ENCODE peak calls at places on chromosomes 16 and 17, in seven cellular contexts. P is ascending aorta; L is cardiac muscle cell; G is cardiac fibroblast; Z is AG09319; Y is GM13977; E is CD8-positive, alpha-beta T cell. J is an unnamed sample.

GRCh38 chr17:36761203-36761945 is 160.0 kb downstream of the MRM1 start:
- DNase-seq in L (no peak), G (no peak), P (no peak), Y (no peak), Z (no peak), E (no peak), J (no peak)

GRCh38 chr17:72913315-72913714 is 179.2 kb downstream of the SLC39A11 start:
- DNase-seq in P (no peak), Z (no peak), E (no peak), G (peak), L (peak), Y (no peak), J (no peak)

GRCh38 chr16:55495616-55496289 is 13.1 kb upstream of the LPCAT2 start:
- DNase-seq in E (no peak), Y (no peak), L (peak), P (no peak), Z (peak), G (peak), J (no peak)

GRCh38 chr16:65180986-65181710 is 59.3 kb upstream of the CDH11 start:
- DNase-seq in L (peak), E (no peak), Z (peak), Y (no peak), G (peak), P (no peak), J (no peak)

GRCh38 chr16:84423416-84423837 is 55.1 kb downstream of the ATP2C2 start:
- DNase-seq in P (no peak), L (peak), G (peak), Z (no peak), E (no peak), Y (peak), J (no peak)

GRCh38 chr16:78500659-78501226 is 401.3 kb downstream of the WWOX start:
- DNase-seq in L (no peak), Z (no peak), Y (no peak), G (no peak), E (no peak), P (no peak), J (no peak)

GRCh38 chr17:39752241-39752831 is 14.6 kb downstream of the GRB7 start:
- DNase-seq in L (no peak), E (no peak), Y (peak), G (no peak), Z (no peak), P (no peak), J (no peak)

GRCh38 chr16:84672276-84673202 is 24.2 kb downstream of the KLHL36 start:
- DNase-seq in E (peak), L (peak), Z (peak), G (peak), P (no peak), Y (peak), J (peak)

GRCh38 chr17:1360975-1361374 is 39.0 kb downstream of the YWHAE start:
- DNase-seq in Y (no peak), G (no peak), L (no peak), E (no peak), P (no peak), Z (no peak), J (no peak)

DNA sequence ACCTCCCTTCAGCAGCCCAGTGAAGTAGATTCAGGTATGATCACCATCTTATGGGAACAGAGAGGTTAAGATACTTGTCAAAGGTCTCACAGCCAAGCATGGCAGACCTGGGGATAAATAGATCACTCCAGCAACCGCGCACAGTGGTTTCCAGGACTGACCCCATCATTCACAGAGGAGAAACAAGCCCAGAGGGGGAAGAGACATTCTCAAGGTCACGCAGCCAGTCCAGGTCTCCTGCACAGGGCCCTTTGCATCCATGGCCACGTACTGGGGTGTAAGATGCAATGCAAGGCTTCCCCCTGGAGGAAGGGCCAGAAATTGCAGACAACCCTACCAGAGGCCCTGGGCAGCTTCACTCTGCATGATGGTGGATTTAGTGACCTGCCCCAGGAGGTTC is 19.9 kb downstream of the TLE7 start:
- DNase-seq in P (no peak), G (no peak), L (no peak), E (no peak), Z (no peak), Y (peak), J (no peak)
- TF ChIP-seq CTCF in P (no peak), G (peak), L (peak), E (peak), Z (peak), Y (peak), J (peak)

GRCh38 chr17:11391134-11391533 is 150.1 kb downstream of the SHISA6 start:
- DNase-seq in P (no peak), G (no peak), Z (no peak), E (no peak), Y (no peak), L (no peak), J (no peak)
- TF ChIP-seq CTCF in P (no peak), G (no peak), Z (no peak), E (no peak), Y (no peak), L (no peak), J (no peak)

DNA sequence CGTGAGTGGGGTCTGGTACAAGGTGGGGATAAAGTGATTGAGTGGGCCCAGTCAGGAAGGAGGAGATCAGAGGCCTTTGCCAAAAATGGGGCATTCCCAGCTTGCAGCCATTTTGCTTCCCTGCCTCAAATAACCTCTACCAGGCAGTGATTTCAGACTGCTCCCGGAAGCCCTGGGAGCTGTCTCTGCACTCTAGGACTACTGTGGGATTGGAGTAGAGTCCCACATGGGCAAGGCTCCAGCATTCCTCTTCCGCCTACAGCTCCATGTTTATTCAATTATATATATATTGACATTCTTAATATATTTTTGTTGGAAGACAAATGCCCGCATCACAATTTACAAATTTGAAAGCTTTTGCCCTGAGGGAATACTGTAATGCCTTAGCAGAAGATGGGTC is 13.5 kb downstream of the SUPT6H start:
- DNase-seq in L (no peak), Z (no peak), Y (no peak), P (no peak), E (no peak), G (no peak), J (no peak)
- TF ChIP-seq CTCF in L (no peak), Z (no peak), Y (no peak), P (no peak), E (no peak), G (no peak), J (no peak)

GRCh38 chr16:929227-929669 is 41.5 kb downstream of the LMF1 start:
- DNase-seq in Y (no peak), G (no peak), E (no peak), Z (no peak), L (no peak), P (no peak), J (no peak)

GRCh38 chr16:928526-928925 is 42.3 kb downstream of the LMF1 start:
- DNase-seq in Y (no peak), E (no peak), L (no peak), P (no peak), G (no peak), Z (no peak), J (no peak)

GRCh38 chr16:927406-927805 is 43.4 kb downstream of the LMF1 start:
- DNase-seq in G (no peak), Y (no peak), L (no peak), P (no peak), Z (no peak), E (no peak), J (no peak)

GRCh38 chr16:926715-927114 is 44.1 kb downstream of the LMF1 start:
- DNase-seq in Z (no peak), Y (no peak), L (no peak), G (no peak), P (no peak), E (no peak), J (no peak)

GRCh38 chr16:927931-928330 is 42.9 kb downstream of the LMF1 start:
- DNase-seq in Y (no peak), E (no peak), L (no peak), P (no peak), G (no peak), Z (no peak), J (no peak)
- TF ChIP-seq CTCF in Y (no peak), E (no peak), L (no peak), P (no peak), G (no peak), Z (no peak), J (no peak)

GRCh38 chr17:32116937-32117336 is 25.4 kb upstream of the RHOT1 start:
- DNase-seq in P (no peak), Y (no peak), L (no peak), E (no peak), Z (no peak), G (no peak), J (no peak)

GRCh38 chr17:32114536-32114935 is 27.8 kb upstream of the RHOT1 start:
- DNase-seq in P (no peak), G (no peak), E (no peak), L (no peak), Z (no peak), Y (no peak), J (no peak)

GRCh38 chr17:32110596-32110995 is 31.7 kb upstream of the RHOT1 start:
- DNase-seq in P (no peak), G (no peak), L (no peak), Z (no peak), Y (no peak), E (no peak), J (no peak)

GRCh38 chr17:32112416-32112815 is 29.9 kb upstream of the RHOT1 start:
- DNase-seq in Y (no peak), G (no peak), L (no peak), Z (no peak), E (no peak), P (no peak), J (no peak)

DNA sequence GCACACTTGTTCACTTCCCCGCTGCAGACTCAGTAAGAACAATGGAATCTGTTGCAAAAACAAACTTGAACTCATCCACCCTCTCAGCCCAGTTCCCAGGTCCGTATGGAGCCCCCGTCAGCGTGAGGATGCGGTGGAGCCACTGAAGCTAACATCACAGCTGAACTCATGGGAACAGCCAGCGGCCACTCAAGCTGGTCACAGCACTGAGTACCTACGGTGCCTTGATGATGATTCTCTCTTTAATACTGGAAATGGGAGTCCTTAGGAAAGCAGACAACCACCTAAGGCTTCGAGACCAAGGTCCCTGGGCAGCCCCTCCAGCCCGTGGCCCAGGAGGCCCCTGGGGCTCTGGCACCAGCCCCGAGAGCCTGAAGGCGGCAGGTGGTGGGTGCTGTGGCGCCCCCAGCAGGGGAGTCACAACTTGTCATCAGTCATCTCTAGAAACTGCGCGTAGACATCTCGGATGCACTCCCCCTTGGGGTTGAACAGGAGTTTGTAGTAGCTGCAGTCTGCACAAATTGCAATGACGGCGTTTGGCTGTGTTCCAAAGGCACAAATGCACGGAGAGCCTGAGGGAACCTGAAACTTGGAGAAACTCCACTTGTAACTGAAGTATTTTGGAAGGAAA is 31.0 kb upstream of the RHOT1 start:
- DNase-seq in Y (no peak), P (no peak), E (no peak), L (peak), G (peak), Z (peak), J (peak)
- TF ChIP-seq CTCF in Y (peak), P (no peak), E (peak), L (peak), G (peak), Z (peak), J (peak)